ENCODE peak calls at places on chromosomes 1 and 21, in four cellular contexts. Q is MM.1S, L is left lung, E is cardiac fibroblast. R is an unnamed sample.

GRCh38 chr1:7418442-7419080 is 352.5 kb upstream of the VAMP3 start:
- DNase-seq in Q (no peak), L (peak), E (no peak), R (peak)

GRCh38 chr1:14661220-14661619 is 62.7 kb downstream of the KAZN start:
- DNase-seq in Q (no peak), L (no peak), E (no peak), R (no peak)

GRCh38 chr1:41811978-41812852 is 106.5 kb downstream of the HIVEP3 start:
- DNase-seq in Q (peak), L (no peak), E (peak), R (no peak)

GRCh38 chr1:229879746-229880145 is 187.3 kb upstream of the GALNT2 start:
- DNase-seq in Q (no peak), L (no peak), E (no peak), R (no peak)

GRCh38 chr21:25560151-25560783 is 47.0 kb downstream of the MRPL39 start:
- DNase-seq in Q (no peak), L (no peak), E (no peak), R (no peak)

GRCh38 chr1:197137322-197137721 is 9.1 kb downstream of the ASPM start:
- DNase-seq in Q (no peak), L (no peak), E (no peak), R (no peak)

GRCh38 chr1:181350146-181350545 is 133.2 kb upstream of the CACNA1E start:
- DNase-seq in Q (no peak), L (no peak), E (no peak), R (no peak)

GRCh38 chr1:31648633-31649032 is 4.0 kb upstream of the PEF1 start:
- DNase-seq in Q (no peak), L (no peak), E (no peak), R (no peak)

GRCh38 chr1:153357853-153358690 is at the start of gene S100A9:
- DNase-seq in Q (no peak), L (no peak), E (no peak), R (no peak)

GRCh38 chr1:9128520-9129371 is at the start of gene GPR157:
- DNase-seq in Q (peak), L (peak), E (peak), R (peak)

GRCh38 chr1:11594222-11594621 is 60.0 kb downstream of the FBXO2 start:
- DNase-seq in Q (no peak), L (no peak), E (peak), R (no peak)

GRCh38 chr1:13749543-13750307 is 49.7 kb downstream of the PRDM2 start:
- DNase-seq in Q (peak), L (peak), E (peak), R (no peak)

GRCh38 chr1:6113745-6114144 is 66.4 kb downstream of the CHD5 start:
- DNase-seq in Q (no peak), L (no peak), E (no peak), R (peak)

GRCh38 chr1:155974208-155975165 is 3.9 kb downstream of the ARHGEF2 start:
- DNase-seq in Q (no peak), L (no peak), E (no peak), R (no peak)
- TF ChIP-seq CTCF in Q (no peak), L (no peak), E (no peak), R (no peak)

GRCh38 chr1:97668945-97669344 is 251.9 kb downstream of the DPYD start:
- DNase-seq in Q (peak), L (no peak), E (peak), R (no peak)
- TF ChIP-seq CTCF in Q (peak), L (no peak), E (no peak), R (peak)

DNA sequence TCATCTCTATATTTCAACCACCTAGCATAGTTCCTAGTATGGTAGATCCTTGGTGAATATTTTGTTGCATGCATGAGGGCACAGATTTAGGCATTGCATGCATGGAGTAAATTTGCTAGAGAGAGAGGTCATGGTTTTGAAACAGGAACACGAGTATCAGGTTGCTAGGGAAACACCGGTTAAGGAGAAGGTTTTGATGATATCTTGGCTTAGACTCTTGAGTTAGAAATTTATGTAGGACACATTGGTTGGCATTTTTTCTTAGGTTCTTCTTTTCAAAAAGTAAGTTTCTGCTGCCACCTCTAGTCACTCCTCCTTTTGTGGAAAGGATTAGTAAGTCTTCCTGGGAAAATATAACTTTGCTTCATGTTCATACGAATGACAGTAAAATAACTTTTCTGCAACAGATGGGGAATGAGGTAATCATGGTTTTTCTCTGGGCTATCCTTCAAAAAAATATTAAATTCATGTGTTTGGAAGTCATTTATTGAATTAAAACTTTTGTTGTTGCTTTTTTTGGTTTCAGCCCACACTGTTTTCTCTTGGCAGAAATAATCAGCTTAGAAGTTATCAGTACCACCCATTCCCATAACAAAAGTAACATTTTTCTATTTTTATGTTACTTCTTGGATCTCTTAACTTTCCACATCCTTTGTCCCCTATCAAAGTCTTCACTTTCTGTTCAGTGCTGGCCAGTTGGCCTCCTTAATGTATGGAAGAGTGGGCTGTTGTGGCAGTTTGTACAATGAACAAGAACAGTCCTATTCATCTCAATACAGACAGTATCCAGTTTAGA is 97.3 kb downstream of the PLA2G4A start:
- DNase-seq in Q (no peak), L (no peak), E (no peak), R (no peak)
- TF ChIP-seq CTCF in Q (no peak), L (no peak), E (no peak), R (no peak)

DNA sequence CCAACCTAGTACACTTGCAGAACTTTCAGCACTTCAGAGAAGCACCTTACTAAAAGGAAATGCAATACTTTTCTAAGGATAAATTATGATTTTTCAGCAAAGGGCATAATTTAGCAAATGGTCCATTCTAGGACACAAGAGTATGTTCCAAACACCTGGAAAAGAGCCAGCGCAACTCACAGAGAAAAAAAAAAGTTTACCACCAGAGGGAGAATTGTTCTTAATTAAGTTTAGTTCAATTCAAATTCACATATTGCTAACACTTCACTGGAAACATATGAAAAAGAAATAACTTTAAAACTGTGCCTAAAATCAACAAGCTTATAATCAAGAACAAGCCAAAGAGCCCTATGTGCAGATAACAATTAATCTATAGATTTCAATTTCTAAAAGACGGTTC is 338.1 kb downstream of the SEC16B start:
- DNase-seq in Q (no peak), L (no peak), E (no peak), R (no peak)
- TF ChIP-seq CTCF in Q (no peak), L (no peak), E (no peak), R (no peak)

DNA sequence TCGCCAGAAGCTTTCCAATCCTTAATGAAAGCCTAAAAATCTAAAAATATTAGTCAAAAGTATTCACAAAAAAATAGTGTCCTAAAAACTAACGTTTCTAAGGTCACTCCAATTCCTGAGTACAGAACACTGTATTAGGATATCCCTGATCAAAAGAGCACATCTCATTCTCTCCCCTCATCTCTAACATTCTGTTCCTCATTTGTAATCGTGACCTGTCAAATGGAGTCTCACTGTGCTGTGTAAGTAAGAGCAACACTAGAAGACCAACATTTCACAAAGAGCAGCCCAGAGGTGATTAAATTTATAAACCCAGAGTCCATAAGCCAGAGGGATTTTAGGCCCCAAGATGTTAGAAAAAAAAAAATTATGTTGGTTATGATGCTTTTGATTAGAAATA is 26.3 kb downstream of the RGS2 start:
- DNase-seq in Q (no peak), L (no peak), E (no peak), R (no peak)
- TF ChIP-seq CTCF in Q (no peak), L (no peak), E (no peak), R (no peak)